ENCODE peak calls at places on chromosomes 12 and 14, in eight cellular contexts. One of them, this sample, is unnamed.
A peak's percentile ranks its signal among the peaks of the same experiment; 100 is the strongest.

GRCh38 chr14:102507891-102508312 is 1.7 kb downstream of the ANKRD9 start:
- DNase-seq in DND-41: no peak
- DNase-seq in heart left ventricle: no peak
- DNase-seq in nephron progenitor cell: no peak
- DNase-seq in colonic mucosa: no peak
- DNase-seq in pancreas: no peak
- DNase-seq in spleen: no peak
- DNase-seq in right lobe of liver: no peak
- DNase-seq in this sample: no peak

GRCh38 chr14:34981743-34982420 is 910 bp upstream of the SRP54 start:
- DNase-seq in nephron progenitor cell: peak; percentile 40
- DNase-seq in right lobe of liver: peak; percentile 24
- DNase-seq in pancreas: peak; percentile 24
- DNase-seq in colonic mucosa: peak; percentile 50
- DNase-seq in DND-41: peak; percentile 51
- DNase-seq in heart left ventricle: no peak
- DNase-seq in spleen: peak; percentile 79
- DNase-seq in this sample: peak; percentile 64

GRCh38 chr14:92619671-92620437 is 106.3 kb downstream of the RIN3 start:
- DNase-seq in nephron progenitor cell: no peak
- DNase-seq in heart left ventricle: no peak
- DNase-seq in DND-41: no peak
- DNase-seq in spleen: peak; percentile 18
- DNase-seq in colonic mucosa: no peak
- DNase-seq in pancreas: no peak
- DNase-seq in right lobe of liver: no peak
- DNase-seq in this sample: no peak

GRCh38 chr14:84961637-84962036 is 568.3 kb upstream of the FLRT2 start:
- DNase-seq in nephron progenitor cell: no peak
- DNase-seq in DND-41: no peak
- DNase-seq in colonic mucosa: no peak
- DNase-seq in heart left ventricle: peak; percentile 29
- DNase-seq in spleen: no peak
- DNase-seq in pancreas: no peak
- DNase-seq in right lobe of liver: no peak
- DNase-seq in this sample: no peak

GRCh38 chr14:95507174-95507573 is 9.3 kb downstream of the SYNE3 start:
- DNase-seq in nephron progenitor cell: no peak
- DNase-seq in spleen: peak; percentile 81
- DNase-seq in right lobe of liver: peak; percentile 66
- DNase-seq in heart left ventricle: peak; percentile 83
- DNase-seq in colonic mucosa: peak; percentile 48
- DNase-seq in pancreas: peak; percentile 64
- DNase-seq in DND-41: no peak
- DNase-seq in this sample: no peak

GRCh38 chr12:57521475-57522018 is 1.1 kb upstream of the MBD6 start:
- DNase-seq in heart left ventricle: peak; percentile 60
- DNase-seq in pancreas: peak; percentile 58
- DNase-seq in right lobe of liver: peak; percentile 42
- DNase-seq in colonic mucosa: peak; percentile 60
- DNase-seq in DND-41: peak; percentile 49
- DNase-seq in spleen: peak; percentile 88
- DNase-seq in nephron progenitor cell: peak; percentile 57
- DNase-seq in this sample: peak; percentile 29

GRCh38 chr14:35338731-35339405 is 46.7 kb downstream of the PSMA6 start:
- DNase-seq in heart left ventricle: no peak
- DNase-seq in colonic mucosa: no peak
- DNase-seq in DND-41: no peak
- DNase-seq in right lobe of liver: no peak
- DNase-seq in nephron progenitor cell: no peak
- DNase-seq in spleen: no peak
- DNase-seq in pancreas: no peak
- DNase-seq in this sample: no peak

GRCh38 chr12:50661300-50662120 is 102.4 kb upstream of the ATF1 start:
- DNase-seq in nephron progenitor cell: no peak
- DNase-seq in pancreas: no peak
- DNase-seq in colonic mucosa: no peak
- DNase-seq in spleen: no peak
- DNase-seq in heart left ventricle: no peak
- DNase-seq in right lobe of liver: no peak
- DNase-seq in DND-41: no peak
- DNase-seq in this sample: no peak

GRCh38 chr12:68267892-68268396 is 14.5 kb upstream of the IL22 start:
- DNase-seq in nephron progenitor cell: no peak
- DNase-seq in pancreas: no peak
- DNase-seq in DND-41: no peak
- DNase-seq in colonic mucosa: no peak
- DNase-seq in spleen: no peak
- DNase-seq in right lobe of liver: no peak
- DNase-seq in heart left ventricle: no peak
- DNase-seq in this sample: peak; percentile 53

DNA sequence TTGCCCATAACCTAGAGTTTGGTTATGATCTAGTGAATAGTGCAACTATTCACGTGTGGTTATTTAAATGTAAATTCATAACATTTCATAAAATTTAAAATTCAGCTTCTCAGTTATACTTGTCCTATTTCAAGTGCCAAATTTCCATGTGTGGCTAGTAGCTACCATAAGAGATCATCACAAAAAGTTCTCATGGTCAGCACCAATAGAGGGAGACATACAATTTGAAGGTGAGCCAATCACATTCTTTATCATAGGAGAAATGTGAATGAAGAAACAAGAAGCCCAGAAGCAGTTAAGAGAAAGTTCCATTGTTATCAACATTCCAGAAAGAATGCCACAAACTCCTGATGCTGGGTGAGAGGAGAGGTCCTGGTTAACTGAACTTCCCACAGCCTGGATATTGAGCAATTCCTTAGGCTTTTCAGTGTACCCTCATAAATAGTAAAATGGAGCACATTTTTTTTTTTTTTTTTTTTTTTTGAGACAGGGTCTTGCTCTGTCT is 892.9 kb upstream of the USP15 start:
- DNase-seq in nephron progenitor cell: no peak
- DNase-seq in heart left ventricle: no peak
- DNase-seq in pancreas: no peak
- DNase-seq in colonic mucosa: no peak
- DNase-seq in spleen: no peak
- DNase-seq in right lobe of liver: no peak
- DNase-seq in DND-41: no peak
- DNase-seq in this sample: no peak
- TF ChIP-seq CTCF in nephron progenitor cell: no peak
- TF ChIP-seq CTCF in heart left ventricle: no peak
- TF ChIP-seq CTCF in pancreas: no peak
- TF ChIP-seq CTCF in colonic mucosa: no peak
- TF ChIP-seq CTCF in spleen: no peak
- TF ChIP-seq CTCF in right lobe of liver: no peak
- TF ChIP-seq CTCF in DND-41: no peak
- TF ChIP-seq CTCF in this sample: no peak

GRCh38 chr12:125081427-125081826 is 16.2 kb downstream of the AACS start:
- DNase-seq in heart left ventricle: no peak
- DNase-seq in DND-41: no peak
- DNase-seq in pancreas: no peak
- DNase-seq in right lobe of liver: no peak
- DNase-seq in nephron progenitor cell: no peak
- DNase-seq in spleen: no peak
- DNase-seq in colonic mucosa: no peak
- DNase-seq in this sample: no peak
- TF ChIP-seq CTCF in heart left ventricle: no peak
- TF ChIP-seq CTCF in DND-41: no peak
- TF ChIP-seq CTCF in pancreas: no peak
- TF ChIP-seq CTCF in right lobe of liver: no peak
- TF ChIP-seq CTCF in nephron progenitor cell: no peak
- TF ChIP-seq CTCF in spleen: no peak
- TF ChIP-seq CTCF in colonic mucosa: no peak
- TF ChIP-seq CTCF in this sample: no peak

DNA sequence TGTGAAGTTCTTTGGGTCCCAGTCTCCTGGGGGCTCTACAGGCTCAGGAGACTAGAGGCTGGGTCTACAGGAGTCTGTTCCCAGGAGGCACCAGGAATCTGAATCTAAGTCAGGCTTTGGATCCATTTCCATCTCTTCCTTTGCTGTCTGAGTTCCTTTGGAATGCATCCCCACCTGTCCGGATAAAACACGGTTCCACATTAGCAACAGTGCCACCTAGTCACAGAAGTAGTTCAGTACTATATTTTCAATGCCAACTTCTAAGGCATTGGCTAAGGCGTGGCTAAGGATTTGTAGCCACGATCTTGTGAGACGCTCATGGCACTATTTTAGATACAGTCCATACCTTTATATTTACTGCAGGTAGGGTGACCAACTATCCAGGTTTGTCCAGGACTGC is 15.1 kb downstream of the ZC2HC1C start:
- DNase-seq in DND-41: no peak
- DNase-seq in colonic mucosa: peak; percentile 23
- DNase-seq in pancreas: no peak
- DNase-seq in right lobe of liver: no peak
- DNase-seq in heart left ventricle: no peak
- DNase-seq in nephron progenitor cell: no peak
- DNase-seq in spleen: no peak
- DNase-seq in this sample: no peak
- TF ChIP-seq CTCF in DND-41: peak; percentile 9
- TF ChIP-seq CTCF in colonic mucosa: peak; percentile 13
- TF ChIP-seq CTCF in pancreas: no peak
- TF ChIP-seq CTCF in right lobe of liver: peak; percentile 11
- TF ChIP-seq CTCF in heart left ventricle: peak; percentile 9
- TF ChIP-seq CTCF in nephron progenitor cell: no peak
- TF ChIP-seq CTCF in spleen: no peak
- TF ChIP-seq CTCF in this sample: no peak

GRCh38 chr12:81644503-81644902 is 114.6 kb downstream of the PPFIA2 start:
- DNase-seq in heart left ventricle: no peak
- DNase-seq in colonic mucosa: no peak
- DNase-seq in DND-41: no peak
- DNase-seq in pancreas: no peak
- DNase-seq in right lobe of liver: no peak
- DNase-seq in spleen: no peak
- DNase-seq in nephron progenitor cell: peak; percentile 6
- DNase-seq in this sample: no peak
- TF ChIP-seq CTCF in heart left ventricle: peak; percentile 46
- TF ChIP-seq CTCF in colonic mucosa: peak; percentile 40
- TF ChIP-seq CTCF in DND-41: peak; percentile 51
- TF ChIP-seq CTCF in pancreas: peak; percentile 39
- TF ChIP-seq CTCF in right lobe of liver: peak; percentile 37
- TF ChIP-seq CTCF in spleen: peak; percentile 24
- TF ChIP-seq CTCF in nephron progenitor cell: peak; percentile 55
- TF ChIP-seq CTCF in this sample: peak; percentile 46

GRCh38 chr14:22107734-22108133 is 434.1 kb upstream of the OR4E1 start:
- DNase-seq in spleen: no peak
- DNase-seq in heart left ventricle: no peak
- DNase-seq in DND-41: no peak
- DNase-seq in pancreas: no peak
- DNase-seq in colonic mucosa: no peak
- DNase-seq in nephron progenitor cell: no peak
- DNase-seq in right lobe of liver: no peak
- DNase-seq in this sample: no peak

GRCh38 chr14:22113401-22113800 is 439.8 kb upstream of the OR4E1 start:
- DNase-seq in nephron progenitor cell: no peak
- DNase-seq in right lobe of liver: no peak
- DNase-seq in colonic mucosa: no peak
- DNase-seq in spleen: no peak
- DNase-seq in pancreas: no peak
- DNase-seq in heart left ventricle: no peak
- DNase-seq in DND-41: no peak
- DNase-seq in this sample: peak; percentile 38

GRCh38 chr14:22106700-22107697 is 433.4 kb upstream of the OR4E1 start:
- DNase-seq in DND-41: no peak
- DNase-seq in spleen: no peak
- DNase-seq in right lobe of liver: no peak
- DNase-seq in heart left ventricle: no peak
- DNase-seq in colonic mucosa: no peak
- DNase-seq in nephron progenitor cell: no peak
- DNase-seq in pancreas: no peak
- DNase-seq in this sample: peak; percentile 19

DNA sequence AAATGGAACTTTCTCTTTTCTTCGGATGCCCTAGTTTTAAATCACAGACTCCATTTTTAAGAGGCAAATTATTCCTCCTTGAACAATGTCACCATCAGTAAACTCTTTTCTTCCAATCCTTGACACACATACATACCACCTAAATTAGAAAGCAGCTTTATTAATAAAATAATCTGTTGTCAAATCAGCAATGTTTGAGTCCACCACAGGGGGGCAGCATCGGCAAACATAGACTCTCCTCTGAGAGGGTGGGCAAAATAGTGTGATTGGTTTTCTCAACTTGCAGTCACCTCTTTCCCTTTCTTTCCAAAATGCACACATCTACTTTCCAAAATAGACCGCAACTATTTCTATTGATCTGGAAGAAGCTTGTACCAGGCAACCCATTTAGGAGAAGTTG is 438.4 kb upstream of the OR4E1 start:
- DNase-seq in DND-41: peak; percentile 53
- DNase-seq in spleen: no peak
- DNase-seq in heart left ventricle: no peak
- DNase-seq in right lobe of liver: no peak
- DNase-seq in nephron progenitor cell: peak; percentile 65
- DNase-seq in pancreas: no peak
- DNase-seq in colonic mucosa: peak; percentile 34
- DNase-seq in this sample: peak; percentile 68
- TF ChIP-seq CTCF in DND-41: peak; percentile 73
- TF ChIP-seq CTCF in spleen: peak; percentile 37
- TF ChIP-seq CTCF in heart left ventricle: no peak
- TF ChIP-seq CTCF in right lobe of liver: no peak
- TF ChIP-seq CTCF in nephron progenitor cell: peak; percentile 54
- TF ChIP-seq CTCF in pancreas: no peak
- TF ChIP-seq CTCF in colonic mucosa: peak; percentile 42
- TF ChIP-seq CTCF in this sample: peak; percentile 56

This sample was measured in activated CD8-positive, alpha-beta T cell treated with anti-CD3 and anti-CD28 coated beads for 36 hours.